ENCODE peak calls at places on chromosomes 7 and 10, in six cellular contexts. Q is activated naive CD4-positive, alpha-beta T cell treated with Interleukin-2 at 50 U/mL for 16 hours; Y is HEK293T; F is hypothalamus; Z is CD8-positive, alpha-beta T cell; L is mesendoderm. J is an unnamed sample.

GRCh38 chr10:48678041-48678440 is 6.6 kb upstream of the WDFY4 start:
- DNase-seq in Z (no peak), L (no peak), Q (no peak), F (no peak), Y (no peak), J (no peak)

GRCh38 chr7:22653981-22654380 is 73.0 kb upstream of the IL6 start:
- DNase-seq in F (no peak), Z (no peak), L (no peak), Q (no peak), Y (no peak), J (no peak)

GRCh38 chr10:110275140-110275729 is 29.5 kb downstream of the SMNDC1 start:
- DNase-seq in Y (no peak), L (no peak), F (no peak), Q (no peak), Z (no peak), J (no peak)

GRCh38 chr7:113128028-113128427 is 9.7 kb upstream of the SMIM30 start:
- DNase-seq in L (no peak), Z (no peak), Q (no peak), Y (no peak), F (no peak), J (no peak)

GRCh38 chr7:6637544-6638229 is 569 bp downstream of the ZNF316 start:
- DNase-seq in Z (peak), Q (peak), L (peak), Y (peak), F (no peak), J (peak)

GRCh38 chr7:150451097-150451793 is 815 bp downstream of the GIMAP8 start:
- DNase-seq in F (no peak), Z (peak), L (no peak), Q (peak), Y (no peak), J (peak)

GRCh38 chr10:48457949-48458661 is 146.8 kb downstream of the ARHGAP22 start:
- DNase-seq in L (no peak), F (no peak), Y (no peak), Q (no peak), Z (no peak), J (no peak)

GRCh38 chr7:55429835-55430499 is 64.8 kb downstream of the LANCL2 start:
- DNase-seq in F (no peak), Y (no peak), Z (no peak), L (no peak), Q (no peak), J (no peak)